ENCODE peak calls at places on chromosome X, in nine cellular contexts. Q is central memory CD4-positive, alpha-beta T cell; N is cerebellum; L is NCI-H187 treated with DMSO at 0.1 percent for 48 hours; J is activated naive CD4-positive, alpha-beta T cell; T is aorta; K is AG20443; I is mesendoderm; X is NCI-H460. B is an unnamed sample.
A peak's percentile ranks its signal among the peaks of the same experiment; 100 is the strongest.

GRCh38 chrX:1734806-1735205 is 119.9 kb downstream of the ASMT start:
- DNase-seq in Q (no peak), N (no peak), L (no peak), T (no peak), X (no peak), K (no peak), I (peak; percentile 11), J (no peak), B (no peak)

GRCh38 chrX:8191022-8191421 is 20.0 kb upstream of the VCX2 start:
- DNase-seq in J (no peak), N (no peak), I (peak; percentile 5), X (peak; percentile 1), L (no peak), T (no peak), Q (no peak), K (no peak), B (no peak)

GRCh38 chrX:50813843-50814661 is at the start of gene SHROOM4:
- DNase-seq in N (no peak), J (no peak), K (peak; percentile 78), T (peak; percentile 86), I (peak; percentile 78), X (no peak), L (no peak), Q (no peak), B (peak; percentile 47)

GRCh38 chrX:40109288-40110008 is 11.7 kb upstream of the BCOR start:
- DNase-seq in K (peak; percentile 57), L (no peak), T (peak; percentile 86), X (no peak), Q (no peak), N (peak; percentile 7), J (no peak), I (peak; percentile 84), B (no peak)

GRCh38 chrX:130179170-130179569 is 7.4 kb downstream of the RAB33A start:
- DNase-seq in K (no peak), T (no peak), J (no peak), L (no peak), X (no peak), I (no peak), Q (no peak), N (peak; percentile 75), B (no peak)

GRCh38 chrX:129108936-129109335 is 414.4 kb downstream of the SMARCA1 start:
- DNase-seq in T (no peak), I (no peak), L (no peak), J (no peak), X (no peak), Q (no peak), K (no peak), N (no peak), B (no peak)

GRCh38 chrX:3811331-3812311 is 98.2 kb upstream of the PRKX start:
- DNase-seq in K (peak; percentile 51), I (no peak), T (no peak), Q (peak; percentile 60), L (no peak), J (no peak), X (peak; percentile 33), N (peak; percentile 52), B (peak; percentile 50)

GRCh38 chrX:40097492-40098263 is at the start of gene BCOR:
- DNase-seq in T (peak; percentile 91), N (peak; percentile 67), K (peak; percentile 69), L (no peak), X (peak; percentile 64), I (peak; percentile 79), Q (peak; percentile 64), J (peak; percentile 40), B (peak; percentile 72)

GRCh38 chrX:22164770-22165388 is 107.8 kb upstream of the CBLL2 start:
- DNase-seq in J (no peak), X (peak; percentile 1), K (no peak), L (no peak), N (no peak), I (no peak), T (no peak), Q (no peak), B (peak; percentile 43)

GRCh38 chrX:154409222-154409871 is at the start of gene DNASE1L1:
- DNase-seq in L (no peak), T (peak; percentile 95), Q (no peak), J (no peak), K (peak; percentile 76), X (peak; percentile 84), I (peak; percentile 96), N (no peak), B (peak; percentile 76)

GRCh38 chrX:38277136-38277535 is 50.2 kb downstream of the RPGR start:
- DNase-seq in J (no peak), T (no peak), N (no peak), L (no peak), X (no peak), K (no peak), I (no peak), Q (no peak), B (no peak)

GRCh38 chrX:71993371-71993770 is 82.7 kb downstream of the NHSL2 start:
- DNase-seq in T (no peak), I (no peak), N (no peak), Q (no peak), J (no peak), L (no peak), K (no peak), X (no peak), B (no peak)

GRCh38 chrX:51336584-51336983 is 4.0 kb downstream of the NUDT10 start:
- DNase-seq in T (no peak), K (peak; percentile 37), I (peak; percentile 70), Q (peak; percentile 28), X (peak; percentile 28), N (no peak), L (no peak), J (no peak), B (peak; percentile 40)

GRCh38 chrX:10569946-10570345 is 50.4 kb downstream of the MID1 start:
- DNase-seq in X (no peak), K (no peak), I (no peak), L (no peak), Q (no peak), N (no peak), T (no peak), J (no peak), B (no peak)

GRCh38 chrX:130577431-130577830 is 175.6 kb downstream of the RBMX2 start:
- DNase-seq in K (no peak), N (no peak), L (no peak), I (no peak), T (no peak), X (no peak), J (no peak), Q (no peak), B (no peak)